ENCODE peak calls at places on chromosomes 5 and 9, in eight cellular contexts. R, Y, O, M, U, T, S and X are unnamed samples.
A peak's percentile ranks its signal among the peaks of the same experiment; 100 is the strongest.

GRCh38 chr5:81789033-81789432 is 38.1 kb upstream of the SSBP2 start:
- DNase-seq in R (no peak), Y (no peak), O (peak; percentile 59), M (no peak), U (no peak), T (no peak), S (no peak), X (no peak)

GRCh38 chr5:181181650-181182565 is 23.1 kb downstream of the TRIM7 start:
- DNase-seq in R (peak; percentile 61), Y (no peak), O (peak; percentile 78), M (peak; percentile 78), U (peak; percentile 66), T (peak; percentile 58), S (peak; percentile 62), X (peak; percentile 69)

GRCh38 chr5:97455996-97456395 is 272.9 kb upstream of the RIOK2 start:
- DNase-seq in R (no peak), Y (no peak), O (no peak), M (no peak), U (no peak), T (no peak), S (no peak), X (no peak)

GRCh38 chr5:79878721-79879336 is 112.2 kb downstream of the MTX3 start:
- DNase-seq in R (no peak), Y (peak; percentile 5), O (no peak), M (peak; percentile 12), U (peak; percentile 10), T (no peak), S (no peak), X (no peak)

GRCh38 chr5:151896041-151896691 is 28.5 kb downstream of the GLRA1 start:
- DNase-seq in R (peak; percentile 87), Y (peak; percentile 51), O (peak; percentile 39), M (no peak), U (no peak), T (no peak), S (no peak), X (no peak)

GRCh38 chr5:20223451-20223850 is 235.5 kb upstream of the CDH18 start:
- DNase-seq in R (no peak), Y (no peak), O (no peak), M (no peak), U (no peak), T (no peak), S (no peak), X (no peak)

GRCh38 chr5:151815051-151815450 is 43.3 kb downstream of the G3BP1 start:
- DNase-seq in R (no peak), Y (no peak), O (no peak), M (no peak), U (no peak), T (no peak), S (no peak), X (no peak)

GRCh38 chr5:14266171-14266570 is 123.0 kb downstream of the TRIO start:
- DNase-seq in R (peak; percentile 63), Y (no peak), O (no peak), M (no peak), U (no peak), T (no peak), S (no peak), X (no peak)

GRCh38 chr9:37923121-37923795 is 19.3 kb upstream of the SLC25A51 start:
- DNase-seq in R (no peak), Y (no peak), O (no peak), M (no peak), U (no peak), T (no peak), S (no peak), X (no peak)

GRCh38 chr9:38708759-38709158 is 11.2 kb downstream of the FAM240B start:
- DNase-seq in R (no peak), Y (no peak), O (peak; percentile 5), M (no peak), U (no peak), T (no peak), S (no peak), X (no peak)

GRCh38 chr9:92685022-92685421 is 15.1 kb upstream of the IPPK start:
- DNase-seq in R (no peak), Y (no peak), O (no peak), M (no peak), U (no peak), T (no peak), S (no peak), X (no peak)

GRCh38 chr9:107174441-107174840 is 108.6 kb upstream of the RAD23B start:
- DNase-seq in R (no peak), Y (no peak), O (peak; percentile 6), M (no peak), U (no peak), T (no peak), S (no peak), X (no peak)

GRCh38 chr9:137103206-137103999 is 11.1 kb downstream of the DPP7 start:
- DNase-seq in R (no peak), Y (no peak), O (no peak), M (no peak), U (no peak), T (no peak), S (no peak), X (peak; percentile 63)

GRCh38 chr9:21681641-21682040 is 120.8 kb upstream of the MTAP start:
- DNase-seq in R (no peak), Y (no peak), O (peak; percentile 80), M (no peak), U (no peak), T (no peak), S (no peak), X (no peak)

GRCh38 chr9:12748016-12748415 is 26.8 kb upstream of the LURAP1L start:
- DNase-seq in R (no peak), Y (no peak), O (peak; percentile 71), M (no peak), U (no peak), T (no peak), S (no peak), X (no peak)

GRCh38 chr9:87592554-87593394 is 95.1 kb downstream of the DAPK1 start:
- DNase-seq in R (peak; percentile 49), Y (no peak), O (peak; percentile 69), M (no peak), U (no peak), T (peak; percentile 31), S (no peak), X (peak; percentile 83)

GRCh38 chr5:154674029-154674428 is 81.1 kb upstream of the LARP1 start:
- DNase-seq in R (no peak), Y (no peak), O (no peak), M (no peak), U (no peak), T (no peak), S (no peak), X (no peak)

GRCh38 chr9:8649157-8649556 is 849.6 kb upstream of the DMAC1 start:
- DNase-seq in R (no peak), Y (no peak), O (peak; percentile 17), M (no peak), U (no peak), T (no peak), S (no peak), X (no peak)

GRCh38 chr5:116159006-116159405 is 74.2 kb downstream of the COMMD10 start:
- DNase-seq in R (no peak), Y (no peak), O (no peak), M (no peak), U (no peak), T (no peak), S (no peak), X (no peak)

GRCh38 chr5:18305288-18305899 is 671.1 kb downstream of the TAF11L14 start:
- DNase-seq in R (peak; percentile 33), Y (no peak), O (peak; percentile 49), M (peak; percentile 38), U (no peak), T (no peak), S (no peak), X (no peak)

GRCh38 chr5:9720361-9720760 is 90.2 kb upstream of the TAS2R1 start:
- DNase-seq in R (no peak), Y (no peak), O (no peak), M (no peak), U (no peak), T (no peak), S (no peak), X (no peak)

DNA sequence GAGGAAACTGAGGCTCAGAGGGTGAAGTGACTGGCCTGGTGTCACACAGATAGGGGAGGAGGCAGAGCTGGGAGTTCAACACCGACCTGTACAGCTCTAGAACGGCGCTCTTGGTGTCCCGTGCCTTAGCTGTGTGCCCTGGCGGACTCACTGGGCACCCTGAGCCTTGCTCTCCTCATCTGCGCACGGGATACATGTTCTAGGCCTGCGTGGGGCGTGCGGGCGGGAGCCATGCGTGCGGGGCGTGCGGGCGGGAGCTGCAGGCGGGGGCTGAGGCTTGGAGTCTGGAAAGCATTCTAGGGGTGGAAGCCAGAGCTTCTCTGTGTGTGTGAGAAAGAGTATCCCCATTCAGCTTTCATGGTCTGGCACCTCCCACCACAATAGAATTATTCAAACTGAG is 165.3 kb downstream of the GAPVD1 start:
- DNase-seq in R (no peak), Y (no peak), O (no peak), M (no peak), U (no peak), T (no peak), S (no peak), X (no peak)
- H3K4me1 ChIP-seq in R (no peaks in the 10 kb centered on the region), Y (peaks cover 5% of the 10 kb centered on the region), O (no peaks in the 10 kb centered on the region), M (no peaks in the 10 kb centered on the region), U (no peaks in the 10 kb centered on the region), T (no peaks in the 10 kb centered on the region), S (no peaks in the 10 kb centered on the region), X (no peaks in the 10 kb centered on the region)

GRCh38 chr5:27158171-27158570 is 119.8 kb upstream of the CDH9 start:
- DNase-seq in R (no peak), Y (no peak), O (no peak), M (no peak), U (no peak), T (no peak), S (no peak), X (no peak)

GRCh38 chr5:27158775-27159174 is 120.4 kb upstream of the CDH9 start:
- DNase-seq in R (no peak), Y (no peak), O (no peak), M (no peak), U (no peak), T (no peak), S (no peak), X (no peak)
- H3K9me3 ChIP-seq in R (no peaks in the 10 kb centered on the region), Y (peaks cover 23% of the 10 kb centered on the region), O (no peaks in the 10 kb centered on the region), M (no peaks in the 10 kb centered on the region), U (no peaks in the 10 kb centered on the region), T (no peaks in the 10 kb centered on the region), S (no peaks in the 10 kb centered on the region), X (no peaks in the 10 kb centered on the region)

DNA sequence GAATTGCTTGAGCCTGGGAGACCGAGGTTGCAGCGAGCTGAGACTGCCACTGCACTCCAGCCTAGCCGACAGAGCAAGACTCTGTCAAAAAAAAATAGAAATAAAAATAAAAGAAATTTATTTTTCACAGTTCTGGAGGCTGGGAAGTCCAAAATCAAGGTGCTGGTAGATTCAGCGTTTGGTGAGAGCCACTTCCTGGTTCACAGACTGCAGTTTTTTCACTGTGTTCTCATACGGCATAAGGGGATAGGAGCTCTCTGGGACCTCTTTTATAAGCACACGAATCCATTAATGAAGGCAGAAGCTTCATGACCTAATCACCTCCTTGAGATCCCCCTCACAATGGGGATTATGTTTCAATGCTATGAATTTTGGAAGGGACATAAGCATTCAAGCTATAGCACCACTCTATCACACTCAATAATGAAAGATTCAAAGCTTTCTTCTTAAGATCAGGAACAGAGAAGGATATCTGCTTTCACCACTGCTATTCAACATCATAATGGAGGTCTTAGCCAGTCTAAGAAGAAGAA is 5.3 kb downstream of the PJA2 start:
- DNase-seq in R (no peak), Y (no peak), O (no peak), M (no peak), U (no peak), T (no peak), S (no peak), X (no peak)
- H3K4me1 ChIP-seq in R (peaks cover 21% of the 10 kb centered on the region), Y (peaks cover 4% of the 10 kb centered on the region), O (peaks cover 2% of the 10 kb centered on the region), M (peaks cover 21% of the 10 kb centered on the region), U (peaks cover 57% of the 10 kb centered on the region), T (peaks cover 79% of the 10 kb centered on the region), S (peaks cover 57% of the 10 kb centered on the region), X (peaks cover 65% of the 10 kb centered on the region)

GRCh38 chr9:118236625-118237024 is 532.4 kb downstream of the TLR4 start:
- DNase-seq in R (no peak), Y (no peak), O (no peak), M (no peak), U (no peak), T (no peak), S (no peak), X (no peak)
- H3K9me3 ChIP-seq in R (no peaks in the 10 kb centered on the region), Y (peaks cover 4% of the 10 kb centered on the region), O (no peaks in the 10 kb centered on the region), M (no peaks in the 10 kb centered on the region), U (no peaks in the 10 kb centered on the region), T (no peaks in the 10 kb centered on the region), S (no peaks in the 10 kb centered on the region), X (peaks cover 20% of the 10 kb centered on the region)